ENCODE peak calls at places on chromosomes 12 and 14, in ten cellular contexts. Z is kidney; Y is lower lobe of right lung; D is pancreas; U is AG04450; I is CD8-positive, alpha-beta T cell; F is HL-60; P is CD4-positive, alpha-beta T cell; T is small intestine; B is ovary. S is an unnamed sample.

GRCh38 chr12:90954921-90955320 is at the start of gene CCER1:
- DNase-seq in Z (peak), Y (no peak), D (peak), U (no peak), I (no peak), F (no peak), P (no peak), T (no peak), B (no peak), S (no peak)

GRCh38 chr14:22982477-22983245 is at the start of gene AJUBA:
- DNase-seq in Z (peak), Y (peak), D (peak), U (peak), I (peak), F (peak), P (peak), T (peak), B (peak), S (no peak)

GRCh38 chr12:43282106-43282505 is 269.9 kb downstream of the ADAMTS20 start:
- DNase-seq in Z (no peak), Y (no peak), D (no peak), U (no peak), I (no peak), F (no peak), P (no peak), T (no peak), B (no peak), S (no peak)

GRCh38 chr12:713281-713875 is 39.0 kb upstream of the WNK1 start:
- DNase-seq in Z (no peak), Y (no peak), D (no peak), U (no peak), I (no peak), F (no peak), P (no peak), T (no peak), B (no peak), S (no peak)

GRCh38 chr14:57302883-57303282 is 34.1 kb downstream of the AP5M1 start:
- DNase-seq in Z (no peak), Y (no peak), D (no peak), U (no peak), I (no peak), F (no peak), P (no peak), T (no peak), B (no peak), S (no peak)

GRCh38 chr12:118884226-118884625 is 97.1 kb upstream of the SRRM4 start:
- DNase-seq in Z (no peak), Y (no peak), D (no peak), U (no peak), I (no peak), F (no peak), P (no peak), T (no peak), B (no peak), S (no peak)

GRCh38 chr14:104889374-104889755 is 24.3 kb downstream of the CEP170B start:
- DNase-seq in Z (peak), Y (no peak), D (no peak), U (no peak), I (no peak), F (no peak), P (no peak), T (no peak), B (no peak), S (no peak)

GRCh38 chr12:116130431-116130830 is 147.1 kb downstream of the MED13L start:
- DNase-seq in Z (no peak), Y (no peak), D (no peak), U (no peak), I (no peak), F (no peak), P (no peak), T (no peak), B (no peak), S (no peak)

GRCh38 chr14:48792376-48793024 is 793.7 kb downstream of the RPS29 start:
- DNase-seq in Z (no peak), Y (no peak), D (no peak), U (no peak), I (no peak), F (no peak), P (no peak), T (peak), B (no peak), S (no peak)

GRCh38 chr14:67411820-67412421 is at the start of gene PLEK2:
- DNase-seq in Z (peak), Y (peak), D (peak), U (no peak), I (peak), F (no peak), P (peak), T (peak), B (peak), S (peak)

GRCh38 chr12:28313631-28314030 is 123.4 kb downstream of the CCDC91 start:
- DNase-seq in Z (no peak), Y (no peak), D (no peak), U (peak), I (no peak), F (no peak), P (no peak), T (no peak), B (no peak), S (no peak)

GRCh38 chr14:65169351-65169750 is 67.0 kb upstream of the MAX start:
- DNase-seq in Z (no peak), Y (no peak), D (no peak), U (peak), I (no peak), F (no peak), P (no peak), T (no peak), B (no peak), S (no peak)

GRCh38 chr12:49094104-49094948 is at the start of gene DHH:
- DNase-seq in Z (peak), Y (peak), D (no peak), U (no peak), I (no peak), F (no peak), P (no peak), T (no peak), B (peak), S (no peak)

GRCh38 chr12:66164349-66164821 is 5.4 kb downstream of the TMBIM4 start:
- DNase-seq in Z (no peak), Y (no peak), D (no peak), U (no peak), I (no peak), F (no peak), P (no peak), T (no peak), B (no peak), S (no peak)

GRCh38 chr12:98291828-98292227 is 223.6 kb upstream of the TMPO start:
- DNase-seq in Z (no peak), Y (no peak), D (no peak), U (no peak), I (no peak), F (no peak), P (no peak), T (no peak), B (no peak), S (no peak)

GRCh38 chr12:75481013-75481705 is 604 bp downstream of the GLIPR1 start:
- DNase-seq in Z (no peak), Y (no peak), D (no peak), U (no peak), I (no peak), F (peak), P (no peak), T (no peak), B (no peak), S (no peak)

GRCh38 chr14:101843665-101844064 is 82.2 kb downstream of the PPP2R5C start:
- DNase-seq in Z (no peak), Y (no peak), D (no peak), U (no peak), I (peak), F (peak), P (peak), T (no peak), B (no peak), S (no peak)

GRCh38 chr12:25699454-25699853 is 146.4 kb upstream of the LMNTD1 start:
- DNase-seq in Z (no peak), Y (no peak), D (no peak), U (no peak), I (no peak), F (no peak), P (no peak), T (no peak), B (no peak), S (no peak)

GRCh38 chr12:45336762-45337596 is 121.1 kb downstream of the ANO6 start:
- DNase-seq in Z (no peak), Y (no peak), D (no peak), U (peak), I (no peak), F (no peak), P (no peak), T (no peak), B (no peak), S (no peak)

GRCh38 chr12:46445551-46446235 is 73.1 kb upstream of the SLC38A2 start:
- DNase-seq in Z (no peak), Y (no peak), D (no peak), U (no peak), I (no peak), F (no peak), P (no peak), T (peak), B (no peak), S (no peak)

GRCh38 chr12:13234045-13234641 is 37.6 kb downstream of the EMP1 start:
- DNase-seq in Z (no peak), Y (no peak), D (no peak), U (no peak), I (peak), F (peak), P (no peak), T (peak), B (no peak), S (no peak)

GRCh38 chr12:33438890-33439586 is 581 bp downstream of the SYT10 start:
- DNase-seq in Z (peak), Y (no peak), D (no peak), U (no peak), I (no peak), F (no peak), P (no peak), T (peak), B (peak), S (no peak)

GRCh38 chr12:66695130-66695529 is 16.3 kb upstream of the GRIP1 start:
- DNase-seq in Z (no peak), Y (no peak), D (peak), U (no peak), I (no peak), F (no peak), P (no peak), T (no peak), B (no peak), S (no peak)

GRCh38 chr12:3882896-3883564 is 9.8 kb upstream of the PARP11 start:
- DNase-seq in Z (no peak), Y (no peak), D (no peak), U (no peak), I (no peak), F (no peak), P (no peak), T (peak), B (no peak), S (no peak)

GRCh38 chr12:46103691-46104090 is 113.3 kb upstream of the SCAF11 start:
- DNase-seq in Z (no peak), Y (no peak), D (no peak), U (no peak), I (no peak), F (no peak), P (no peak), T (no peak), B (no peak), S (no peak)

GRCh38 chr12:64352181-64352580 is 38.4 kb downstream of the C12orf56 start:
- DNase-seq in Z (no peak), Y (no peak), D (no peak), U (no peak), I (no peak), F (no peak), P (no peak), T (no peak), B (no peak), S (no peak)

GRCh38 chr14:105184461-105184860 is 3.3 kb upstream of the NUDT14 start:
- DNase-seq in Z (no peak), Y (no peak), D (no peak), U (no peak), I (no peak), F (no peak), P (no peak), T (no peak), B (no peak), S (no peak)

GRCh38 chr14:22483863-22484593 is 105.0 kb downstream of the DAD1 start:
- DNase-seq in Z (no peak), Y (no peak), D (no peak), U (no peak), I (no peak), F (peak), P (no peak), T (no peak), B (no peak), S (no peak)

GRCh38 chr14:37153483-37153882 is 18.9 kb downstream of the SLC25A21 start:
- DNase-seq in Z (peak), Y (no peak), D (no peak), U (no peak), I (no peak), F (no peak), P (no peak), T (no peak), B (no peak), S (no peak)

DNA sequence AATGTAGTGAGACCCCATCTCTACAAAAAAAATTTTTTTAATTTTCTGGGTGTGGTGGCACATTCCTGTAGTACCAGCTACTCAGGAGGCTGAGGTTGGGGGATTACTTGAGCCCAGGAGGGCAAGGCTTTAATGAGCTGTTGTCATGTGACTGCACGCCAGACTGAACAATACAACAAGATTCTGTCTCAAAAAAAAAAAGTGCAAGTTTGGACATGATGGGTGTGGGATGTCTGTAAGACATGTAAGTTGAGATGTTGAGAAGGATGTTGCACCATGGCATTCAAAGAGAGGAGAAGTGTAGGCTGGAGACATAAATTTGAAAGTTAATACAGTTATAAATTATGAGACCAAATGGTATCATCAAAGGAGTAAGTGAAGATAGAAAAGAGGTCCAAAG is 23.5 kb downstream of the YEATS4 start:
- DNase-seq in Z (no peak), Y (no peak), D (no peak), U (no peak), I (no peak), F (no peak), P (no peak), T (no peak), B (no peak), S (no peak)
- H3K27ac ChIP-seq in Z (no peak), Y (no peak), D (no peak), U (no peak), I (no peak), F (no peak), P (no peak), T (no peak), B (no peak), S (no peak)

GRCh38 chr14:90676356-90676755 is 139.9 kb downstream of the TTC7B start:
- DNase-seq in Z (no peak), Y (no peak), D (no peak), U (no peak), I (no peak), F (no peak), P (no peak), T (no peak), B (no peak), S (no peak)

GRCh38 chr14:90674043-90674670 is 142.1 kb downstream of the TTC7B start:
- DNase-seq in Z (no peak), Y (no peak), D (no peak), U (no peak), I (no peak), F (peak), P (no peak), T (no peak), B (no peak), S (no peak)

GRCh38 chr14:90676859-90677258 is 139.4 kb downstream of the TTC7B start:
- DNase-seq in Z (no peak), Y (no peak), D (no peak), U (no peak), I (no peak), F (no peak), P (no peak), T (no peak), B (no peak), S (no peak)

GRCh38 chr14:90675399-90675798 is 140.8 kb downstream of the TTC7B start:
- DNase-seq in Z (no peak), Y (no peak), D (no peak), U (no peak), I (no peak), F (no peak), P (no peak), T (no peak), B (no peak), S (no peak)

GRCh38 chr14:90674716-90675115 is 141.5 kb downstream of the TTC7B start:
- DNase-seq in Z (no peak), Y (no peak), D (no peak), U (no peak), I (no peak), F (no peak), P (no peak), T (no peak), B (no peak), S (no peak)
- H3K27ac ChIP-seq in Z (no peak), Y (no peak), D (no peak), U (no peak), I (no peak), F (no peak), P (no peak), T (no peak), B (no peak), S (no peak)

GRCh38 chr12:6221146-6221545 is 20.9 kb downstream of the CD9 start:
- DNase-seq in Z (no peak), Y (no peak), D (no peak), U (no peak), I (no peak), F (no peak), P (no peak), T (no peak), B (no peak), S (no peak)

GRCh38 chr12:6222009-6222702 is 22.0 kb downstream of the CD9 start:
- DNase-seq in Z (no peak), Y (no peak), D (no peak), U (no peak), I (no peak), F (no peak), P (no peak), T (peak), B (no peak), S (no peak)

GRCh38 chr12:6225630-6226001 is 25.4 kb downstream of the CD9 start:
- DNase-seq in Z (no peak), Y (no peak), D (no peak), U (no peak), I (no peak), F (no peak), P (no peak), T (no peak), B (no peak), S (no peak)

GRCh38 chr12:6224550-6224949 is 24.4 kb downstream of the CD9 start:
- DNase-seq in Z (peak), Y (no peak), D (no peak), U (no peak), I (no peak), F (no peak), P (no peak), T (no peak), B (peak), S (no peak)

GRCh38 chr12:6223545-6223944 is 23.3 kb downstream of the CD9 start:
- DNase-seq in Z (no peak), Y (no peak), D (no peak), U (no peak), I (no peak), F (no peak), P (no peak), T (no peak), B (no peak), S (no peak)
- H3K27ac ChIP-seq in Z (peak), Y (peak), D (no peak), U (no peak), I (no peak), F (no peak), P (no peak), T (peak), B (no peak), S (peak)

DNA sequence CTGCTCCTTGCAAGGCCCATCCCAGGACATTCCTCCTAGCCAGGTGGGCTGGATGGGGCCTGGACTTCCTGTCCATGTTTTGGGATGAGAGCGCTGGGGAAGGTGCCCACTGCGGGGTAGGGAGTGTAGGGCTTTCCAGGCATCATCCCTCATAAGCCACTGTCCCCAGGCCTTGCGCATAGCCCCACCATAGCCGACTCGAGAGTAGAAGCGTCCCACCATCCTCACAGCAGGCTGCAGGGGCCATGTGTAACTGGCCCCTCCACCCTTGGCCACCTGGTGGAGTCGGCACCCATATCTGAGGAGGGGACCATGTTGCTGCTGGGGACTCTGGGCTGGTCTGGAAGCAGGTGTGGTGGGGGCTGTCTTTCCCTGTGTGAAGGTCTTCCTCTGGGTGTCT is 30.5 kb downstream of the SH2B3 start:
- DNase-seq in Z (peak), Y (no peak), D (no peak), U (no peak), I (no peak), F (no peak), P (no peak), T (no peak), B (no peak), S (no peak)
- H3K27ac ChIP-seq in Z (no peak), Y (peak), D (no peak), U (peak), I (no peak), F (peak), P (peak), T (peak), B (no peak), S (no peak)

GRCh38 chr12:93829073-93829472 is 151.9 kb downstream of the CRADD start:
- DNase-seq in Z (no peak), Y (no peak), D (no peak), U (no peak), I (no peak), F (no peak), P (no peak), T (no peak), B (no peak), S (no peak)

GRCh38 chr12:93825926-93826599 is 148.9 kb downstream of the CRADD start:
- DNase-seq in Z (no peak), Y (no peak), D (no peak), U (no peak), I (no peak), F (no peak), P (no peak), T (no peak), B (no peak), S (no peak)

GRCh38 chr12:93825501-93825888 is 148.3 kb downstream of the CRADD start:
- DNase-seq in Z (no peak), Y (no peak), D (no peak), U (no peak), I (no peak), F (no peak), P (no peak), T (no peak), B (no peak), S (no peak)

GRCh38 chr12:93827669-93828068 is 150.5 kb downstream of the CRADD start:
- DNase-seq in Z (no peak), Y (no peak), D (no peak), U (no peak), I (no peak), F (no peak), P (no peak), T (no peak), B (no peak), S (no peak)

GRCh38 chr12:93827179-93827578 is 150.0 kb downstream of the CRADD start:
- DNase-seq in Z (no peak), Y (no peak), D (no peak), U (no peak), I (no peak), F (no peak), P (no peak), T (no peak), B (no peak), S (no peak)
- H3K27ac ChIP-seq in Z (no peak), Y (no peak), D (no peak), U (no peak), I (no peak), F (no peak), P (no peak), T (no peak), B (no peak), S (no peak)

DNA sequence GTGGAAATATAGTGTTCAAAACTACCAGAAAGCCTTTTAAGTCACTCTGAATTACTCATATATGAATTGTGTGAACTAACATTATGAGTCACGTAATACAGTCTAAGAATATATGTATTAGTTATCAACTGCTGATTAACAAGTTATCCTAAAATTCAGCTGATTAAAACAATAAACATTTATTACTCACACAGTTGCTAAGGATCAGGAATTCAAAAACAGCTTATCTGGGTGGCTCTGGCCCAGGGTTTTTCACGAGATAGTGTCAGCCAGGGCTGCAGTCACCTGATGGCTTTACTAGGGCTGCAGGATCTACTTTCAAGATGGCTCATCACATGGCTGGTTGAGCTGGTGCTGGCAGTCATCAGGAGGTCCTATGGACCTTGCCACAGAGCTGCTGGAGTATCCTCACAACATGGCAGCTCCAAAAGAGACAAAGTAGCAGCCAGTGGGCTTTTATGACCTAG is 36.5 kb downstream of the CORO1C start:
- DNase-seq in Z (no peak), Y (no peak), D (no peak), U (no peak), I (no peak), F (no peak), P (no peak), T (peak), B (no peak), S (peak)
- H3K27ac ChIP-seq in Z (no peak), Y (no peak), D (no peak), U (peak), I (no peak), F (no peak), P (no peak), T (peak), B (no peak), S (peak)

GRCh38 chr14:61472801-61473376 is 151.5 kb downstream of the PRKCH start:
- DNase-seq in Z (no peak), Y (no peak), D (no peak), U (no peak), I (peak), F (no peak), P (peak), T (peak), B (no peak), S (no peak)
- H3K27ac ChIP-seq in Z (no peak), Y (peak), D (peak), U (peak), I (peak), F (no peak), P (peak), T (peak), B (no peak), S (no peak)

GRCh38 chr14:100234511-100234910 is 4.4 kb upstream of the YY1 start:
- DNase-seq in Z (no peak), Y (no peak), D (no peak), U (no peak), I (no peak), F (no peak), P (no peak), T (no peak), B (no peak), S (no peak)
- H3K27ac ChIP-seq in Z (no peak), Y (no peak), D (no peak), U (no peak), I (no peak), F (no peak), P (no peak), T (no peak), B (no peak), S (no peak)

GRCh38 chr12:120126635-120127005 is 10.1 kb upstream of the RAB35 start:
- DNase-seq in Z (no peak), Y (peak), D (peak), U (no peak), I (no peak), F (peak), P (no peak), T (no peak), B (no peak), S (no peak)
- H3K27ac ChIP-seq in Z (no peak), Y (peak), D (peak), U (no peak), I (no peak), F (peak), P (no peak), T (no peak), B (no peak), S (no peak)

S was measured in keratinocyte.